ENCODE peak calls at places on chromosome 4, in four cellular contexts. One of them, this sample, is unnamed.

GRCh38 chr4:99816611-99817309 is at the start of gene DAPP1:
- DNase-seq in SW 1271: no peak
- DNase-seq in germinal center: peak
- DNase-seq in H4: no peak
- DNase-seq in this sample: no peak

GRCh38 chr4:121041307-121042090 is 30.8 kb downstream of the NDNF start:
- DNase-seq in SW 1271: no peak
- DNase-seq in germinal center: no peak
- DNase-seq in H4: peak
- DNase-seq in this sample: no peak

GRCh38 chr4:140163029-140163810 is 9.2 kb upstream of the MAML3 start:
- DNase-seq in SW 1271: no peak
- DNase-seq in germinal center: no peak
- DNase-seq in H4: no peak
- DNase-seq in this sample: no peak

GRCh38 chr4:14260591-14260990 is 633.1 kb upstream of the BOD1L1 start:
- DNase-seq in SW 1271: no peak
- DNase-seq in germinal center: no peak
- DNase-seq in H4: no peak
- DNase-seq in this sample: no peak

GRCh38 chr4:30722916-30723270 is 2.7 kb downstream of the PCDH7 start:
- DNase-seq in SW 1271: no peak
- DNase-seq in germinal center: no peak
- DNase-seq in H4: no peak
- DNase-seq in this sample: no peak

GRCh38 chr4:40194602-40195161 is 2.1 kb upstream of the RHOH start:
- DNase-seq in SW 1271: no peak
- DNase-seq in germinal center: peak
- DNase-seq in H4: peak
- DNase-seq in this sample: no peak

GRCh38 chr4:76687730-76688441 is 210.1 kb downstream of the SOWAHB start:
- DNase-seq in SW 1271: no peak
- DNase-seq in germinal center: no peak
- DNase-seq in H4: no peak
- DNase-seq in this sample: no peak

GRCh38 chr4:24991015-24991414 is 39.7 kb downstream of the LGI2 start:
- DNase-seq in SW 1271: no peak
- DNase-seq in germinal center: no peak
- DNase-seq in H4: peak
- DNase-seq in this sample: no peak

GRCh38 chr4:84870398-84871163 is 95.9 kb downstream of the WDFY3 start:
- DNase-seq in SW 1271: peak
- DNase-seq in germinal center: no peak
- DNase-seq in H4: peak
- DNase-seq in this sample: no peak

GRCh38 chr4:173752610-173753009 is 222.6 kb upstream of the HAND2 start:
- DNase-seq in SW 1271: no peak
- DNase-seq in germinal center: peak
- DNase-seq in H4: peak
- DNase-seq in this sample: no peak

GRCh38 chr4:86939123-86939522 is 4.3 kb downstream of the AFF1 start:
- DNase-seq in SW 1271: no peak
- DNase-seq in germinal center: peak
- DNase-seq in H4: no peak
- DNase-seq in this sample: no peak

GRCh38 chr4:182175788-182176519 is 67.2 kb upstream of the TENM3 start:
- DNase-seq in SW 1271: no peak
- DNase-seq in germinal center: no peak
- DNase-seq in H4: no peak
- DNase-seq in this sample: no peak

GRCh38 chr4:77538574-77539157 is 67.0 kb upstream of the CXCL13 start:
- DNase-seq in SW 1271: no peak
- DNase-seq in germinal center: no peak
- DNase-seq in H4: peak
- DNase-seq in this sample: no peak

GRCh38 chr4:101279377-101279871 is 67.9 kb downstream of the PPP3CA start:
- DNase-seq in SW 1271: no peak
- DNase-seq in germinal center: peak
- DNase-seq in H4: peak
- DNase-seq in this sample: no peak

GRCh38 chr4:87865960-87866598 is 33.3 kb downstream of the MEPE start:
- DNase-seq in SW 1271: no peak
- DNase-seq in germinal center: no peak
- DNase-seq in H4: peak
- DNase-seq in this sample: no peak

GRCh38 chr4:37245391-37245954 is 930 bp downstream of the NWD2 start:
- DNase-seq in SW 1271: no peak
- DNase-seq in germinal center: no peak
- DNase-seq in H4: no peak
- DNase-seq in this sample: no peak

GRCh38 chr4:86058621-86059020 is 301.2 kb downstream of the MAPK10 start:
- DNase-seq in SW 1271: no peak
- DNase-seq in germinal center: no peak
- DNase-seq in H4: no peak
- DNase-seq in this sample: no peak

GRCh38 chr4:27248829-27249228 is 388.2 kb downstream of the STIM2 start:
- DNase-seq in SW 1271: no peak
- DNase-seq in germinal center: no peak
- DNase-seq in H4: no peak
- DNase-seq in this sample: no peak

GRCh38 chr4:105140684-105141490 is 5.8 kb upstream of the TET2 start:
- DNase-seq in SW 1271: no peak
- DNase-seq in germinal center: peak
- DNase-seq in H4: no peak
- DNase-seq in this sample: peak